ENCODE peak calls at places on chromosomes 6 and 20, in five cellular contexts. M, B, J, V and F are unnamed samples.

GRCh38 chr6:154754152-154754551 is 20.9 kb downstream of the SCAF8 start:
- DNase-seq in M (no peak), J (peak), B (no peak), V (no peak), F (peak)

GRCh38 chr6:163583558-163583957 is 169.0 kb downstream of the QKI start:
- DNase-seq in V (no peak), B (no peak), J (no peak), M (no peak), F (no peak)

GRCh38 chr6:29809249-29809648 is 18.4 kb upstream of the HLA-G start:
- DNase-seq in J (no peak), B (no peak), V (no peak), M (no peak), F (peak)

GRCh38 chr20:52926505-52926904 is 45.7 kb upstream of the TSHZ2 start:
- DNase-seq in B (no peak), V (no peak), M (no peak), J (no peak), F (no peak)

GRCh38 chr6:79946242-79946641 is 1.1 kb downstream of the ELOVL4 start:
- DNase-seq in J (peak), V (peak), B (no peak), M (no peak), F (peak)

GRCh38 chr6:103177800-103178199 is 1681.9 kb downstream of the HACE1 start:
- DNase-seq in V (no peak), J (no peak), B (no peak), M (no peak), F (no peak)

GRCh38 chr6:44253307-44254101 is 3.8 kb downstream of the SLC35B2 start:
- DNase-seq in B (peak), J (peak), V (peak), M (no peak), F (peak)

GRCh38 chr6:14066782-14067406 is 50.7 kb upstream of the CD83 start:
- DNase-seq in M (no peak), J (peak), B (no peak), V (peak), F (peak)

GRCh38 chr6:135147637-135148592 is 33.2 kb upstream of the MYB start:
- DNase-seq in M (no peak), B (no peak), V (no peak), J (peak), F (no peak)

GRCh38 chr20:22796465-22797077 is 212.2 kb upstream of the FOXA2 start:
- DNase-seq in V (peak), M (no peak), J (peak), B (no peak), F (peak)

GRCh38 chr20:45892049-45892816 is 1.1 kb downstream of the CTSA start:
- DNase-seq in V (peak), B (no peak), J (peak), M (no peak), F (peak)